ENCODE peak calls at places on chromosomes 3 and 15, in nine cellular contexts. One of them, this sample, is unnamed.

GRCh38 chr15:92954578-92954977 is 54.5 kb downstream of the CHD2 start:
- DNase-seq in lower leg skin: no peak
- DNase-seq in cardiac fibroblast: no peak
- DNase-seq in NCI-H146: peak
- DNase-seq in stromal cell of bone marrow: no peak
- DNase-seq in GM04504: no peak
- DNase-seq in NCI-H187: no peak
- DNase-seq in fibroblast of mammary gland: peak
- DNase-seq in activated T-cell treated with anti-CD3 and anti-CD28 coated beads, Interleukin-2, amount 50 U/mL, for 1 hour: no peak
- DNase-seq in this sample: peak

GRCh38 chr3:133040696-133041523 is 2.7 kb downstream of the TMEM108 start:
- DNase-seq in lower leg skin: peak
- DNase-seq in cardiac fibroblast: peak
- DNase-seq in NCI-H146: peak
- DNase-seq in stromal cell of bone marrow: peak
- DNase-seq in GM04504: peak
- DNase-seq in NCI-H187: peak
- DNase-seq in fibroblast of mammary gland: peak
- DNase-seq in activated T-cell treated with anti-CD3 and anti-CD28 coated beads, Interleukin-2, amount 50 U/mL, for 1 hour: no peak
- DNase-seq in this sample: peak

GRCh38 chr3:152198655-152199054 is 70.1 kb upstream of the MBNL1 start:
- DNase-seq in lower leg skin: no peak
- DNase-seq in cardiac fibroblast: no peak
- DNase-seq in NCI-H146: no peak
- DNase-seq in stromal cell of bone marrow: no peak
- DNase-seq in GM04504: no peak
- DNase-seq in NCI-H187: no peak
- DNase-seq in fibroblast of mammary gland: no peak
- DNase-seq in activated T-cell treated with anti-CD3 and anti-CD28 coated beads, Interleukin-2, amount 50 U/mL, for 1 hour: no peak
- DNase-seq in this sample: no peak

GRCh38 chr3:121918779-121919483 is 24.7 kb downstream of the SLC15A2 start:
- DNase-seq in lower leg skin: no peak
- DNase-seq in cardiac fibroblast: peak
- DNase-seq in NCI-H146: no peak
- DNase-seq in stromal cell of bone marrow: no peak
- DNase-seq in GM04504: no peak
- DNase-seq in NCI-H187: no peak
- DNase-seq in fibroblast of mammary gland: no peak
- DNase-seq in activated T-cell treated with anti-CD3 and anti-CD28 coated beads, Interleukin-2, amount 50 U/mL, for 1 hour: no peak
- DNase-seq in this sample: no peak

GRCh38 chr3:100100454-100100853 is 13.8 kb downstream of the FILIP1L start:
- DNase-seq in lower leg skin: no peak
- DNase-seq in cardiac fibroblast: no peak
- DNase-seq in NCI-H146: no peak
- DNase-seq in stromal cell of bone marrow: no peak
- DNase-seq in GM04504: no peak
- DNase-seq in NCI-H187: no peak
- DNase-seq in fibroblast of mammary gland: no peak
- DNase-seq in activated T-cell treated with anti-CD3 and anti-CD28 coated beads, Interleukin-2, amount 50 U/mL, for 1 hour: no peak
- DNase-seq in this sample: no peak

GRCh38 chr15:91316123-91316522 is 216.1 kb downstream of the SV2B start:
- DNase-seq in lower leg skin: no peak
- DNase-seq in cardiac fibroblast: no peak
- DNase-seq in NCI-H146: no peak
- DNase-seq in stromal cell of bone marrow: no peak
- DNase-seq in GM04504: no peak
- DNase-seq in NCI-H187: no peak
- DNase-seq in fibroblast of mammary gland: no peak
- DNase-seq in activated T-cell treated with anti-CD3 and anti-CD28 coated beads, Interleukin-2, amount 50 U/mL, for 1 hour: no peak
- DNase-seq in this sample: no peak

GRCh38 chr15:80798911-80799310 is 19.7 kb downstream of the CEMIP start:
- DNase-seq in lower leg skin: peak
- DNase-seq in cardiac fibroblast: no peak
- DNase-seq in NCI-H146: no peak
- DNase-seq in stromal cell of bone marrow: no peak
- DNase-seq in GM04504: no peak
- DNase-seq in NCI-H187: no peak
- DNase-seq in fibroblast of mammary gland: no peak
- DNase-seq in activated T-cell treated with anti-CD3 and anti-CD28 coated beads, Interleukin-2, amount 50 U/mL, for 1 hour: no peak
- DNase-seq in this sample: no peak

GRCh38 chr3:171972965-171973364 is 66.4 kb upstream of the FNDC3B start:
- DNase-seq in lower leg skin: peak
- DNase-seq in cardiac fibroblast: peak
- DNase-seq in NCI-H146: no peak
- DNase-seq in stromal cell of bone marrow: no peak
- DNase-seq in GM04504: no peak
- DNase-seq in NCI-H187: no peak
- DNase-seq in fibroblast of mammary gland: peak
- DNase-seq in activated T-cell treated with anti-CD3 and anti-CD28 coated beads, Interleukin-2, amount 50 U/mL, for 1 hour: no peak
- DNase-seq in this sample: no peak

GRCh38 chr3:121924734-121925133 is 30.5 kb downstream of the SLC15A2 start:
- DNase-seq in lower leg skin: no peak
- DNase-seq in cardiac fibroblast: no peak
- DNase-seq in NCI-H146: no peak
- DNase-seq in stromal cell of bone marrow: no peak
- DNase-seq in GM04504: no peak
- DNase-seq in NCI-H187: no peak
- DNase-seq in fibroblast of mammary gland: no peak
- DNase-seq in activated T-cell treated with anti-CD3 and anti-CD28 coated beads, Interleukin-2, amount 50 U/mL, for 1 hour: no peak
- DNase-seq in this sample: no peak

GRCh38 chr3:170717410-170718402 is 131.8 kb upstream of the SLC7A14 start:
- DNase-seq in lower leg skin: no peak
- DNase-seq in cardiac fibroblast: peak
- DNase-seq in NCI-H146: no peak
- DNase-seq in stromal cell of bone marrow: no peak
- DNase-seq in GM04504: no peak
- DNase-seq in NCI-H187: no peak
- DNase-seq in fibroblast of mammary gland: peak
- DNase-seq in activated T-cell treated with anti-CD3 and anti-CD28 coated beads, Interleukin-2, amount 50 U/mL, for 1 hour: no peak
- DNase-seq in this sample: no peak

GRCh38 chr15:29920515-29920914 is 98.2 kb upstream of the TJP1 start:
- DNase-seq in lower leg skin: no peak
- DNase-seq in cardiac fibroblast: no peak
- DNase-seq in NCI-H146: no peak
- DNase-seq in stromal cell of bone marrow: no peak
- DNase-seq in GM04504: no peak
- DNase-seq in NCI-H187: no peak
- DNase-seq in fibroblast of mammary gland: peak
- DNase-seq in activated T-cell treated with anti-CD3 and anti-CD28 coated beads, Interleukin-2, amount 50 U/mL, for 1 hour: no peak
- DNase-seq in this sample: peak

GRCh38 chr3:136305879-136306278 is 55.7 kb downstream of the PCCB start:
- DNase-seq in lower leg skin: no peak
- DNase-seq in cardiac fibroblast: no peak
- DNase-seq in NCI-H146: no peak
- DNase-seq in stromal cell of bone marrow: peak
- DNase-seq in GM04504: peak
- DNase-seq in NCI-H187: no peak
- DNase-seq in fibroblast of mammary gland: peak
- DNase-seq in activated T-cell treated with anti-CD3 and anti-CD28 coated beads, Interleukin-2, amount 50 U/mL, for 1 hour: no peak
- DNase-seq in this sample: peak

GRCh38 chr15:35293353-35294130 is 208.4 kb upstream of the NANOGP8 start:
- DNase-seq in lower leg skin: no peak
- DNase-seq in cardiac fibroblast: peak
- DNase-seq in NCI-H146: no peak
- DNase-seq in stromal cell of bone marrow: peak
- DNase-seq in GM04504: peak
- DNase-seq in NCI-H187: no peak
- DNase-seq in fibroblast of mammary gland: peak
- DNase-seq in activated T-cell treated with anti-CD3 and anti-CD28 coated beads, Interleukin-2, amount 50 U/mL, for 1 hour: no peak
- DNase-seq in this sample: peak

This sample was measured in DMS53.